ENCODE peak calls at places on chromosomes 1 and 21, in five cellular contexts. E is HCT116, K is prostate gland, X is endothelial cell of umbilical vein, N is transverse colon. I is an unnamed sample.

GRCh38 chr1:166032163-166032562 is 134.6 kb downstream of the FAM78B start:
- DNase-seq in E (no peak), K (no peak), X (no peak), N (no peak), I (no peak)

GRCh38 chr1:59672851-59673574 is 141.7 kb upstream of the HOOK1 start:
- DNase-seq in E (peak), K (no peak), X (peak), N (no peak), I (no peak)

GRCh38 chr1:171901245-171901644 is 59.9 kb downstream of the DNM3 start:
- DNase-seq in E (no peak), K (no peak), X (no peak), N (no peak), I (no peak)

GRCh38 chr1:99600782-99601181 is 45.1 kb upstream of the PALMD start:
- DNase-seq in E (no peak), K (no peak), X (peak), N (no peak), I (no peak)

GRCh38 chr1:111561328-111561727 is 57.9 kb upstream of the ADORA3 start:
- DNase-seq in E (no peak), K (no peak), X (no peak), N (no peak), I (no peak)

GRCh38 chr1:200030791-200031190 is 3.3 kb downstream of the NR5A2 start:
- DNase-seq in E (no peak), K (no peak), X (no peak), N (no peak), I (no peak)

GRCh38 chr1:183353597-183353996 is 64.6 kb downstream of the NMNAT2 start:
- DNase-seq in E (no peak), K (no peak), X (no peak), N (no peak), I (no peak)

GRCh38 chr21:32597205-32597604 is 11.9 kb upstream of the TCP10L start:
- DNase-seq in E (peak), K (no peak), X (peak), N (no peak), I (no peak)

GRCh38 chr21:34687065-34687464 is 18.3 kb downstream of the CLIC6 start:
- DNase-seq in E (no peak), K (no peak), X (no peak), N (no peak), I (no peak)

GRCh38 chr1:182192215-182192614 is 130.7 kb upstream of the ZNF648 start:
- DNase-seq in E (no peak), K (no peak), X (no peak), N (no peak), I (no peak)

GRCh38 chr1:201760516-201760915 is 68.4 kb upstream of the IPO9 start:
- DNase-seq in E (no peak), K (no peak), X (no peak), N (no peak), I (no peak)

GRCh38 chr1:161723459-161724149 is 2.3 kb downstream of the FCRLB start:
- DNase-seq in E (no peak), K (peak), X (no peak), N (no peak), I (no peak)

GRCh38 chr1:41260768-41261167 is 18.7 kb upstream of the SCMH1 start:
- DNase-seq in E (no peak), K (no peak), X (no peak), N (no peak), I (no peak)

GRCh38 chr1:173315296-173315695 is 108.2 kb upstream of the TNFSF4 start:
- DNase-seq in E (no peak), K (no peak), X (no peak), N (no peak), I (no peak)

GRCh38 chr21:43809346-43809799 is 20.0 kb downstream of the RRP1 start:
- DNase-seq in E (no peak), K (no peak), X (no peak), N (no peak), I (no peak)

GRCh38 chr21:43808367-43808766 is 19.0 kb downstream of the RRP1 start:
- DNase-seq in E (no peak), K (no peak), X (no peak), N (no peak), I (no peak)

GRCh38 chr21:43809853-43810504 is 20.6 kb downstream of the RRP1 start:
- DNase-seq in E (no peak), K (no peak), X (no peak), N (no peak), I (no peak)

GRCh38 chr21:43810505-43811261 is 21.3 kb downstream of the RRP1 start:
- DNase-seq in E (peak), K (peak), X (peak), N (peak), I (peak)

DNA sequence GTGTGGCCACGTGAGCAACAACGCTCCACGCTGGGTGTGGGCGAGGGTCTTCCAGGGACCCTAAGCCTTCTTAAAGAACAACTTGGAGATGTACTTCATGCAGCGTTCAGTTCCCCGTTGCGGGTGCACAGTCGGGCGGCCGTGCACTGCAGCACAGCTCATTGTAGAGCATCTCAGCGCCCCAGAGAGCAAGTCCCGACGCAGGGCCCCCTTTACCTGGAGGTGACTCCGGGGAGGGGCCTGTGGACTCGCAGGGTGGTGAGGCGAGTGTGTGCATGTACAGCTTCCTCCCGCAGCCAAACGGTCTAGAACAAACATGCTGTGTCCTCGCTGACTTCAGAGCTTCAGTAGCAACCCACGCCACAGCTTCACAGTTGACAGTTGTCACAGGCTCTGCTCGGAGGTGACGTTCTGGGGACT is 19.5 kb downstream of the RRP1 start:
- DNase-seq in E (no peak), K (peak), X (no peak), N (no peak), I (no peak)
- TF ChIP-seq POLR2A in E (no peak), K (no peak), X (no peak), N (no peak), I (no peak)

GRCh38 chr1:6447016-6447817 is 18.8 kb downstream of the TNFRSF25 start:
- DNase-seq in E (no peak), K (no peak), X (no peak), N (peak), I (no peak)

GRCh38 chr1:6447818-6448748 is 17.9 kb downstream of the TNFRSF25 start:
- DNase-seq in E (peak), K (no peak), X (no peak), N (peak), I (no peak)

GRCh38 chr1:6450005-6450450 is 15.9 kb downstream of the TNFRSF25 start:
- DNase-seq in E (no peak), K (no peak), X (no peak), N (no peak), I (no peak)

GRCh38 chr1:6450943-6451373 is 15.0 kb downstream of the TNFRSF25 start:
- DNase-seq in E (no peak), K (no peak), X (no peak), N (peak), I (no peak)

DNA sequence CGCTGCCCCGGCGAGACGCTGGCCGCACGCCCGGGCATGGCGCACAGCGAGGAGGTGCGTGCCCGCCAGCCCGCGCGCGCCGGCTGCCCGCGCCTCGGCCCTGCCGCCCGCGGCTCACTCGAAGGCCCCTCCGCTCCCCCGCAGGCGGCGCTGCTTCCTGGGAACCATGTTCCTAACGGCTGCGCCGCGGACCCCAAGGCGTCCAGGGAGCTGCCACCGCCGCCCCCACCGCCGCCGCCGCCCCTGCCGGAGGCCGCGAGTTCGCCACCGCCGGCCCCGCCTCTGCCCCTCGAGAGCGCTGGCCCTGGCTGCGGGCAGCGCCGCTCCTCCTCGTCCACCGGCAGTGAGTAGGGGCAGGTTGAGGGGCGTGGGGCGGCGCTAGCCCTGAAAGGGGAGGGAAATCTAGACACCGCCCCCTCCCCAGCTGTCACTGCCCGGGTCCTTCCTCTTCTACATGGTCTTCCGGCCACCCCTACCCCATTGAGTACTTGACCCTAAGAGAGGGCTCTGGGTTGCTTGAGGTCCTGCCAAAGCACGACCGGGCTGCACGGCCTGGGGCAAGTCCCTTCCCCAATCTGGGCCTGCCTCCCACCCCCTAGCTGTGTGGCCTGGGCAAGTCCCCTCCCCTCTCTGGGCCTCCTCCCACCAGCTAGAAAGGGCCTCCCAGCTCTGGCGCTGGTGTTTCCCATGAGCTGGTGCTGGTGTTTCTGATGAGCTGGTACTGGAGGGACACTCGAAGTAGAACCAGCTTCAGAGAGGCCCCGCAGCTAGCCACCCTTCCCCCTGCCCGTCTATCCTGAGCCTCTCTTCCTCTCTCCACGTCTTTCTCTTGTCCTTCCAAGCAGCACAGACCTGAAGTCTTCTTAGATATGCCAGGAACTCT is 17.0 kb downstream of the TNFRSF25 start:
- DNase-seq in E (no peak), K (no peak), X (peak), N (peak), I (no peak)
- TF ChIP-seq POLR2AphosphoS5 in E (no peak), K (no peak), X (no peak), N (no peak), I (no peak)

GRCh38 chr1:226945106-226945857 is 5.2 kb downstream of the COQ8A start:
- DNase-seq in E (no peak), K (peak), X (no peak), N (peak), I (no peak)
- TF ChIP-seq POLR2A in E (no peak), K (no peak), X (no peak), N (no peak), I (no peak)

GRCh38 chr1:223011230-223011856 is 131.7 kb downstream of the TLR5 start:
- DNase-seq in E (no peak), K (no peak), X (no peak), N (no peak), I (no peak)
- TF ChIP-seq POLR2AphosphoS5 in E (no peak), K (no peak), X (no peak), N (no peak), I (no peak)

DNA sequence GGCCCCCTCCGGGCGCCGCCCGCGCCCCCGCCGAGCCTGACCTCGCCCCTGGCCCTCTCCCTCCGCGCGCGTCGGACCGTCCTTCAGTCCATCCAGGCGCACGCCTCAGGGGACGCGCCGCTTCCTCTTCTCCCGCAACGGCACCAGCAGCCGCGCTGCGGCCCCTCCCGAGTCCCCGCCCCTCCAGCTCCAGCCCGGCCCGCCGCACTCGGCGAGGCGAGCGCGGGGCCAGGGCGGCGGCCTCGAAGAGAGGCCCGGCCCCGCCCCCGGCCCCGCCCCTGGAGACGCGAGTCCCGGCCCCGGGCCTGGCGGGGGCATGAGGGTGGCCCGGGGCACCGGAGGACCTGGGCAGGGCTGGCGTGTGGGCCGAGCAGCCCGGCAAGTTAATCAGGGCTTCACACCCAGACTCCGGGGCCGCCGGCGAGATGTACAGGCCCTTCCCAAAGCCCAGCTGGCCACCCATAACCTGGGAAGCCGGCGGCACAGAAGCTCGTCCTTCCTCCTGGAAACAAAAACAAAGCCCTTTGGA is at the start of gene IGSF3:
- DNase-seq in E (no peak), K (peak), X (peak), N (peak), I (peak)
- TF ChIP-seq POLR2A in E (no peak), K (peak), X (no peak), N (peak), I (no peak)

GRCh38 chr21:45290948-45291612 is 3.4 kb upstream of the POFUT2 start:
- DNase-seq in E (no peak), K (no peak), X (no peak), N (no peak), I (no peak)
- TF ChIP-seq POLR2AphosphoS5 in E (no peak), K (no peak), X (no peak), N (no peak), I (no peak)

GRCh38 chr1:26035203-26035958 is 10.5 kb downstream of the SLC30A2 start:
- DNase-seq in E (peak), K (peak), X (peak), N (peak), I (peak)
- TF ChIP-seq POLR2A in E (peak), K (peak), X (peak), N (peak), I (no peak)

GRCh38 chr1:1150100-1150499 is 23.6 kb upstream of the TTLL10 start:
- DNase-seq in E (no peak), K (no peak), X (no peak), N (peak), I (no peak)
- TF ChIP-seq POLR2AphosphoS5 in E (no peak), K (no peak), X (no peak), N (peak), I (no peak)

GRCh38 chr1:234538062-234538731 is 59.2 kb upstream of the TARBP1 start:
- DNase-seq in E (no peak), K (no peak), X (no peak), N (peak), I (no peak)
- TF ChIP-seq POLR2A in E (no peak), K (no peak), X (no peak), N (no peak), I (no peak)

I was measured in GM12891.